ENCODE peak calls at places on chromosomes 3 and 15, in six cellular contexts. V, Y, D, B, X and M are unnamed samples.

GRCh38 chr15:100833432-100834389 is 45.9 kb upstream of the ALDH1A3 start:
- DNase-seq in D (no peak), B (no peak), X (no peak), Y (no peak), V (no peak), M (no peak)

GRCh38 chr3:49841126-49841525 is 15.2 kb downstream of the TRAIP start:
- DNase-seq in B (peak), D (no peak), Y (no peak), X (no peak), V (peak), M (peak)

GRCh38 chr15:88663216-88663615 is 24.4 kb downstream of the ISG20 start:
- DNase-seq in Y (no peak), B (no peak), V (no peak), D (no peak), X (no peak), M (no peak)

GRCh38 chr3:62601238-62601856 is 228.0 kb upstream of the FEZF2 start:
- DNase-seq in D (no peak), B (peak), X (no peak), Y (no peak), V (no peak), M (peak)

GRCh38 chr3:94614192-94614591 is 551.3 kb downstream of the NSUN3 start:
- DNase-seq in V (no peak), X (no peak), Y (no peak), B (no peak), D (no peak), M (no peak)

GRCh38 chr3:165256554-165256953 is 60.4 kb upstream of the SLITRK3 start:
- DNase-seq in Y (no peak), X (no peak), D (no peak), B (peak), V (no peak), M (peak)

GRCh38 chr3:100777271-100777670 is 68.0 kb downstream of the TFG start:
- DNase-seq in V (no peak), B (no peak), Y (no peak), X (no peak), D (no peak), M (no peak)

GRCh38 chr3:38598791-38599190 is 50.7 kb downstream of the SCN5A start:
- DNase-seq in Y (no peak), X (no peak), B (no peak), V (no peak), D (no peak), M (no peak)

GRCh38 chr3:182909318-182910040 is 70.9 kb downstream of the DCUN1D1 start:
- DNase-seq in D (no peak), V (no peak), X (no peak), Y (no peak), B (peak), M (peak)

GRCh38 chr15:92494791-92495190 is 101.1 kb downstream of the ST8SIA2 start:
- DNase-seq in B (no peak), D (no peak), X (no peak), Y (no peak), V (no peak), M (no peak)

GRCh38 chr3:190424108-190424477 is 25.6 kb downstream of the TMEM207 start:
- DNase-seq in V (no peak), D (no peak), B (no peak), Y (no peak), X (no peak), M (no peak)

GRCh38 chr3:63914312-63914711 is 2.1 kb upstream of the SCAANT1 start:
- DNase-seq in X (no peak), D (no peak), Y (no peak), B (no peak), V (no peak), M (no peak)

GRCh38 chr3:172705166-172705565 is 5.7 kb downstream of the NCEH1 start:
- DNase-seq in Y (no peak), X (no peak), D (no peak), B (no peak), V (no peak), M (no peak)

GRCh38 chr3:119352863-119353527 is 58.8 kb downstream of the ARHGAP31 start:
- DNase-seq in V (no peak), Y (no peak), B (no peak), X (no peak), D (no peak), M (no peak)

GRCh38 chr15:77409259-77410156 is 10.4 kb downstream of the PEAK1 start:
- DNase-seq in V (no peak), B (no peak), D (no peak), X (no peak), Y (no peak), M (no peak)

GRCh38 chr3:134754768-134755559 is 40.1 kb upstream of the EPHB1 start:
- DNase-seq in Y (no peak), D (peak), V (peak), X (no peak), B (peak), M (no peak)

GRCh38 chr3:46059432-46059831 is 32.1 kb upstream of the XCR1 start:
- DNase-seq in Y (no peak), X (no peak), B (no peak), D (no peak), V (no peak), M (no peak)